ENCODE peak calls at places on chromosomes 1 and 21, in eight cellular contexts. H, W, R, T, J, Y, K and P are unnamed samples.

GRCh38 chr1:236389253-236389652 is 4.8 kb upstream of the EDARADD start:
- DNase-seq in T (no peak), H (peak), Y (no peak), J (no peak), K (no peak), R (no peak), W (no peak), P (no peak)

GRCh38 chr21:42556960-42557359 is 43.3 kb downstream of the SLC37A1 start:
- DNase-seq in R (no peak), H (no peak), K (no peak), Y (no peak), J (no peak), T (no peak), W (no peak), P (no peak)

GRCh38 chr1:154801612-154802011 is 68.5 kb downstream of the KCNN3 start:
- DNase-seq in H (no peak), Y (no peak), K (no peak), J (no peak), R (no peak), W (no peak), T (no peak), P (no peak)

GRCh38 chr1:20981903-20982695 is 194.6 kb downstream of the EIF4G3 start:
- DNase-seq in W (no peak), R (no peak), K (no peak), H (peak), J (no peak), Y (no peak), T (no peak), P (no peak)

GRCh38 chr1:156677616-156678596 is 699 bp upstream of the NES start:
- DNase-seq in J (no peak), H (peak), K (peak), R (no peak), W (no peak), Y (no peak), T (peak), P (peak)

GRCh38 chr1:164961714-164962113 is 394.8 kb downstream of the LMX1A start:
- DNase-seq in K (no peak), H (peak), W (no peak), T (no peak), J (no peak), R (no peak), Y (no peak), P (no peak)

GRCh38 chr21:45974073-45975016 is 7.2 kb upstream of the COL6A1 start:
- DNase-seq in H (peak), J (no peak), Y (no peak), W (no peak), K (no peak), T (peak), R (no peak), P (peak)

GRCh38 chr21:29155118-29155932 is 24.9 kb downstream of the MAP3K7CL start:
- DNase-seq in K (no peak), H (peak), J (no peak), R (no peak), W (no peak), Y (no peak), T (no peak), P (no peak)

GRCh38 chr1:30955448-30956015 is 47.0 kb upstream of the SDC3 start:
- DNase-seq in R (no peak), H (no peak), K (no peak), W (no peak), Y (no peak), T (no peak), J (no peak), P (no peak)

GRCh38 chr1:76465030-76465429 is 390.5 kb downstream of the ST6GALNAC3 start:
- DNase-seq in W (no peak), R (no peak), J (no peak), H (no peak), T (no peak), Y (no peak), K (no peak), P (no peak)

GRCh38 chr1:3663999-3664699 is 11.8 kb downstream of the TP73 start:
- DNase-seq in J (no peak), R (no peak), Y (no peak), T (no peak), W (no peak), H (no peak), K (peak), P (peak)

GRCh38 chr1:204466416-204467405 is 27.9 kb downstream of the PIK3C2B start:
- DNase-seq in W (no peak), Y (no peak), K (no peak), T (no peak), H (no peak), J (no peak), R (no peak), P (no peak)

GRCh38 chr21:45554477-45555175 is 12.4 kb upstream of the SLC19A1 start:
- DNase-seq in T (peak), W (no peak), H (peak), Y (peak), J (peak), R (peak), K (peak), P (peak)

GRCh38 chr1:32896451-32896850 is 4.7 kb downstream of the TMEM54 start:
- DNase-seq in Y (no peak), W (no peak), R (no peak), H (no peak), T (no peak), K (no peak), J (no peak), P (no peak)

GRCh38 chr1:170856455-170856854 is 78.9 kb upstream of the MROH9 start:
- DNase-seq in Y (no peak), W (no peak), H (no peak), K (no peak), R (no peak), J (no peak), T (no peak), P (no peak)

GRCh38 chr21:39451332-39452206 is at the start of gene SH3BGR:
- DNase-seq in H (peak), K (peak), R (no peak), Y (no peak), W (no peak), J (no peak), T (no peak), P (no peak)

GRCh38 chr1:55938861-55939260 is 640.5 kb downstream of the PLPP3 start:
- DNase-seq in K (no peak), R (no peak), H (no peak), J (no peak), Y (no peak), W (no peak), T (no peak), P (no peak)

GRCh38 chr1:160108888-160109662 is 6.5 kb upstream of the ATP1A2 start:
- DNase-seq in Y (peak), H (peak), K (no peak), W (no peak), J (no peak), R (no peak), T (peak), P (no peak)

GRCh38 chr1:107622975-107623374 is 342.0 kb downstream of the VAV3 start:
- DNase-seq in R (no peak), W (no peak), T (no peak), K (no peak), Y (no peak), J (no peak), H (peak), P (no peak)

GRCh38 chr1:119914071-119914470 is 17.8 kb upstream of the ADAM30 start:
- DNase-seq in K (no peak), H (no peak), T (no peak), J (no peak), Y (no peak), R (no peak), W (no peak), P (no peak)

GRCh38 chr1:39788758-39789570 is at the start of gene BMP8B:
- DNase-seq in K (peak), H (peak), J (peak), R (no peak), W (no peak), Y (no peak), T (peak), P (peak)

GRCh38 chr1:231162300-231162969 is 577 bp downstream of the TRIM67 start:
- DNase-seq in R (no peak), T (peak), K (peak), Y (peak), J (no peak), W (no peak), H (no peak), P (peak)

GRCh38 chr1:6200188-6200809 is 904 bp upstream of the RPL22 start:
- DNase-seq in R (no peak), J (no peak), Y (no peak), K (no peak), T (no peak), H (no peak), W (no peak), P (no peak)

GRCh38 chr1:38028105-38028591 is 15.6 kb downstream of the UTP11 start:
- DNase-seq in W (no peak), H (peak), R (no peak), Y (peak), T (no peak), K (peak), J (no peak), P (peak)

GRCh38 chr1:28971980-28972771 is 57.8 kb downstream of the EPB41 start:
- DNase-seq in K (no peak), H (peak), T (no peak), R (no peak), W (peak), J (no peak), Y (no peak), P (no peak)

GRCh38 chr1:238233966-238234365 is 343.2 kb upstream of the ZP4 start:
- DNase-seq in K (no peak), J (no peak), Y (no peak), H (no peak), R (no peak), W (no peak), T (no peak), P (no peak)

GRCh38 chr1:81978945-81979344 is 178.2 kb downstream of the ADGRL2 start:
- DNase-seq in R (no peak), Y (no peak), J (no peak), H (no peak), K (no peak), T (no peak), W (no peak), P (no peak)